ENCODE peak calls at places on chromosome 19, in ten cellular contexts. One of them, this sample, is unnamed.

GRCh38 chr19:33613601-33614000 is 8.2 kb upstream of the CHST8 start:
- DNase-seq in cardiac fibroblast: no peak
- DNase-seq in caudate nucleus: no peak
- DNase-seq in stimulated activated effector memory CD8-positive, alpha-beta T cell treated with anti-CD3 and anti-CD28 coated beads, Interleukin-12 subunit alpha, Interleukin-12 subunit beta, amount 100 ng/mL, for 72 hours: no peak
- DNase-seq in AG04449: no peak
- DNase-seq in NCI-H187 treated with DMSO at 0.1 percent for 48 hours: no peak
- DNase-seq in effector CD4-positive, alpha-beta T cell: no peak
- DNase-seq in nephron progenitor cell: no peak
- DNase-seq in posterior cingulate gyrus: no peak
- DNase-seq in HEK293T: no peak
- DNase-seq in this sample: no peak

GRCh38 chr19:28009696-28010095 is 1203.3 kb downstream of the UQCRFS1 start:
- DNase-seq in cardiac fibroblast: no peak
- DNase-seq in caudate nucleus: no peak
- DNase-seq in stimulated activated effector memory CD8-positive, alpha-beta T cell treated with anti-CD3 and anti-CD28 coated beads, Interleukin-12 subunit alpha, Interleukin-12 subunit beta, amount 100 ng/mL, for 72 hours: no peak
- DNase-seq in AG04449: no peak
- DNase-seq in NCI-H187 treated with DMSO at 0.1 percent for 48 hours: no peak
- DNase-seq in effector CD4-positive, alpha-beta T cell: no peak
- DNase-seq in nephron progenitor cell: no peak
- DNase-seq in posterior cingulate gyrus: no peak
- DNase-seq in HEK293T: no peak
- DNase-seq in this sample: no peak

GRCh38 chr19:2584002-2584401 is 108.1 kb downstream of the GADD45B start:
- DNase-seq in cardiac fibroblast: no peak
- DNase-seq in caudate nucleus: no peak
- DNase-seq in stimulated activated effector memory CD8-positive, alpha-beta T cell treated with anti-CD3 and anti-CD28 coated beads, Interleukin-12 subunit alpha, Interleukin-12 subunit beta, amount 100 ng/mL, for 72 hours: no peak
- DNase-seq in AG04449: no peak
- DNase-seq in NCI-H187 treated with DMSO at 0.1 percent for 48 hours: no peak
- DNase-seq in effector CD4-positive, alpha-beta T cell: no peak
- DNase-seq in nephron progenitor cell: no peak
- DNase-seq in posterior cingulate gyrus: peak; percentile 26
- DNase-seq in HEK293T: no peak
- DNase-seq in this sample: no peak

GRCh38 chr19:6219147-6219525 is 60.6 kb downstream of the MLLT1 start:
- DNase-seq in cardiac fibroblast: no peak
- DNase-seq in caudate nucleus: no peak
- DNase-seq in stimulated activated effector memory CD8-positive, alpha-beta T cell treated with anti-CD3 and anti-CD28 coated beads, Interleukin-12 subunit alpha, Interleukin-12 subunit beta, amount 100 ng/mL, for 72 hours: no peak
- DNase-seq in AG04449: no peak
- DNase-seq in NCI-H187 treated with DMSO at 0.1 percent for 48 hours: no peak
- DNase-seq in effector CD4-positive, alpha-beta T cell: no peak
- DNase-seq in nephron progenitor cell: no peak
- DNase-seq in posterior cingulate gyrus: no peak
- DNase-seq in HEK293T: no peak
- DNase-seq in this sample: no peak

GRCh38 chr19:16078311-16078758 is 2.0 kb downstream of the TPM4 start:
- DNase-seq in cardiac fibroblast: peak; percentile 83
- DNase-seq in caudate nucleus: no peak
- DNase-seq in stimulated activated effector memory CD8-positive, alpha-beta T cell treated with anti-CD3 and anti-CD28 coated beads, Interleukin-12 subunit alpha, Interleukin-12 subunit beta, amount 100 ng/mL, for 72 hours: peak; percentile 25
- DNase-seq in AG04449: no peak
- DNase-seq in NCI-H187 treated with DMSO at 0.1 percent for 48 hours: no peak
- DNase-seq in effector CD4-positive, alpha-beta T cell: no peak
- DNase-seq in nephron progenitor cell: no peak
- DNase-seq in posterior cingulate gyrus: peak; percentile 33
- DNase-seq in HEK293T: no peak
- DNase-seq in this sample: no peak

GRCh38 chr19:11451942-11452813 is 16.7 kb downstream of the PRKCSH start:
- DNase-seq in cardiac fibroblast: no peak
- DNase-seq in caudate nucleus: no peak
- DNase-seq in stimulated activated effector memory CD8-positive, alpha-beta T cell treated with anti-CD3 and anti-CD28 coated beads, Interleukin-12 subunit alpha, Interleukin-12 subunit beta, amount 100 ng/mL, for 72 hours: no peak
- DNase-seq in AG04449: no peak
- DNase-seq in NCI-H187 treated with DMSO at 0.1 percent for 48 hours: no peak
- DNase-seq in effector CD4-positive, alpha-beta T cell: no peak
- DNase-seq in nephron progenitor cell: no peak
- DNase-seq in posterior cingulate gyrus: no peak
- DNase-seq in HEK293T: no peak
- DNase-seq in this sample: no peak

GRCh38 chr19:55062735-55063491 is at the start of gene RDH13:
- DNase-seq in cardiac fibroblast: peak; percentile 98
- DNase-seq in caudate nucleus: peak; percentile 81
- DNase-seq in stimulated activated effector memory CD8-positive, alpha-beta T cell treated with anti-CD3 and anti-CD28 coated beads, Interleukin-12 subunit alpha, Interleukin-12 subunit beta, amount 100 ng/mL, for 72 hours: peak; percentile 96
- DNase-seq in AG04449: peak; percentile 47
- DNase-seq in NCI-H187 treated with DMSO at 0.1 percent for 48 hours: peak; percentile 29
- DNase-seq in effector CD4-positive, alpha-beta T cell: peak; percentile 95
- DNase-seq in nephron progenitor cell: peak; percentile 100
- DNase-seq in posterior cingulate gyrus: peak; percentile 99
- DNase-seq in HEK293T: peak; percentile 100
- DNase-seq in this sample: peak; percentile 93

GRCh38 chr19:39677931-39678889 is 22.5 kb downstream of the LGALS16 start:
- DNase-seq in cardiac fibroblast: peak; percentile 5
- DNase-seq in caudate nucleus: no peak
- DNase-seq in stimulated activated effector memory CD8-positive, alpha-beta T cell treated with anti-CD3 and anti-CD28 coated beads, Interleukin-12 subunit alpha, Interleukin-12 subunit beta, amount 100 ng/mL, for 72 hours: no peak
- DNase-seq in AG04449: no peak
- DNase-seq in NCI-H187 treated with DMSO at 0.1 percent for 48 hours: peak; percentile 49
- DNase-seq in effector CD4-positive, alpha-beta T cell: no peak
- DNase-seq in nephron progenitor cell: no peak
- DNase-seq in posterior cingulate gyrus: no peak
- DNase-seq in HEK293T: no peak
- DNase-seq in this sample: no peak

This sample was measured in NK-92 treated with Interleukin-12 subunit alpha and Interleukin-12 subunit beta, amount 100 ng/mL, for 24 hours.